ENCODE peak calls at places on chromosomes 3 and 15, in five cellular contexts. R is HCT116; H is IMR-90; E is CD8-positive, alpha-beta T cell; W is PC-9. Z is an unnamed sample.

GRCh38 chr3:10653866-10654611 is 148.7 kb upstream of the ATP2B2 start:
- DNase-seq in R (no peak), H (no peak), E (no peak), W (no peak), Z (no peak)

GRCh38 chr3:79204351-79204750 is 563.4 kb downstream of the ROBO1 start:
- DNase-seq in R (no peak), H (no peak), E (no peak), W (no peak), Z (no peak)

GRCh38 chr3:76470285-76470684 is 569.6 kb upstream of the ROBO2 start:
- DNase-seq in R (no peak), H (peak), E (no peak), W (no peak), Z (no peak)

GRCh38 chr3:52222319-52223221 is 2.9 kb downstream of the TLR9 start:
- DNase-seq in R (no peak), H (no peak), E (no peak), W (no peak), Z (peak)

GRCh38 chr15:25875551-25875950 is 12.4 kb upstream of the ATP10A start:
- DNase-seq in R (no peak), H (no peak), E (no peak), W (no peak), Z (no peak)

GRCh38 chr15:64096486-64097431 is 977 bp downstream of the SNX1 start:
- DNase-seq in R (no peak), H (peak), E (no peak), W (no peak), Z (no peak)

GRCh38 chr3:116442331-116443021 is 2.8 kb downstream of the LSAMP start:
- DNase-seq in R (no peak), H (peak), E (no peak), W (no peak), Z (no peak)

GRCh38 chr15:80036067-80036466 is 23.4 kb upstream of the ZFAND6 start:
- DNase-seq in R (no peak), H (no peak), E (no peak), W (no peak), Z (no peak)

GRCh38 chr3:135629696-135630408 is 335.7 kb upstream of the PPP2R3A start:
- DNase-seq in R (no peak), H (no peak), E (no peak), W (no peak), Z (no peak)

GRCh38 chr3:4834403-4834866 is 144.8 kb upstream of the BHLHE40 start:
- DNase-seq in R (no peak), H (peak), E (peak), W (no peak), Z (no peak)

GRCh38 chr15:101027273-101027901 is 108.2 kb downstream of the LRRK1 start:
- DNase-seq in R (no peak), H (no peak), E (no peak), W (no peak), Z (peak)

GRCh38 chr3:137343283-137343682 is 385.5 kb downstream of the IL20RB start:
- DNase-seq in R (no peak), H (no peak), E (no peak), W (no peak), Z (no peak)

GRCh38 chr3:145094355-145094941 is 1066.5 kb downstream of the PLOD2 start:
- DNase-seq in R (peak), H (peak), E (no peak), W (no peak), Z (no peak)

GRCh38 chr3:81382470-81382869 is 379.0 kb downstream of the GBE1 start:
- DNase-seq in R (no peak), H (no peak), E (no peak), W (no peak), Z (no peak)

GRCh38 chr15:90286678-90287077 is 21.2 kb downstream of the NGRN start:
- DNase-seq in R (no peak), H (peak), E (peak), W (peak), Z (no peak)

GRCh38 chr15:39628821-39629220 is 47.9 kb downstream of the THBS1 start:
- DNase-seq in R (no peak), H (peak), E (no peak), W (no peak), Z (peak)

GRCh38 chr15:39629906-39630305 is 49.0 kb downstream of the THBS1 start:
- DNase-seq in R (no peak), H (no peak), E (no peak), W (no peak), Z (no peak)

GRCh38 chr15:39627456-39628130 is 46.7 kb downstream of the THBS1 start:
- DNase-seq in R (no peak), H (no peak), E (no peak), W (no peak), Z (no peak)

GRCh38 chr15:39629376-39629775 is 48.5 kb downstream of the THBS1 start:
- DNase-seq in R (no peak), H (peak), E (peak), W (no peak), Z (no peak)

DNA sequence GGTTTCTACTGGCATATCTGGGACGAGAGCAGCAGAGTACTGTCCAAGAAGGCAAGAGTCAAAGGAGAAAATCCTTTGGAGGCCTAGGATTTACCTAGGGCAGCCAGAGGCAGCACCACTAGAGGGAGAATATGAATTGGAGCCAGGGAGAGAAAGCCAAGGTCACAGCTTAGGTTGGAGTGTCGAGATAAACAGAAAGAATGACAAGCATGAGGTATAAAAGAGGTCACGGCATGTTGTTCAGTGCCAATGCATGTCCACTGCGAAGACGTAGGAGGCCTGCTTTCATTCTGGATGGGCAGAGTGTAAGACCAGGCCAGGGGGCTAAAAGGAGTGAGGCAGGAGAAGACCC is 47.2 kb downstream of the THBS1 start:
- DNase-seq in R (no peak), H (no peak), E (no peak), W (no peak), Z (no peak)
- TF ChIP-seq CTCF in R (no peak), H (peak), E (no peak), W (no peak), Z (no peak)

GRCh38 chr3:120263792-120264191 is 21.2 kb downstream of the GPR156 start:
- DNase-seq in R (no peak), H (no peak), E (no peak), W (no peak), Z (no peak)

GRCh38 chr3:120265989-120266388 is 19.0 kb downstream of the GPR156 start:
- DNase-seq in R (no peak), H (no peak), E (no peak), W (no peak), Z (no peak)

DNA sequence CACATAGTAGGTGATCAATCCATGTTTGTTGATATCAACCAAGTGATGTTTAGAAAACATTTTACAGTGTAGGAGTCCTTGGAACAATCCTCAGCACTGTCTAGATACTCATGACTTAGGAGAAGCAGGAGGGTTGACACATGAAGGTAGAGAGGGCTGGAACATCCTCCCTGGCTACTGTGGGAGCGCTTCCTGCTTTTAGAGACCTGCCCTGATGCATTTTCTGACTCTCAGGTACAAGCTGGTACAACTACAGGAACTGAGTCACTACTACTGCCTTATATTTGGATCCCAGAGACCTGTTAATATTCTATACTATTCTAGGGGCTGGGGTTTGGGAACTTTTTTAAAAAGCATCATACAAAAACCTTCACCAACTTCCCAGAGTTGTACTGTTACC is 20.1 kb downstream of the GPR156 start:
- DNase-seq in R (no peak), H (no peak), E (no peak), W (no peak), Z (no peak)
- TF ChIP-seq CTCF in R (no peak), H (no peak), E (no peak), W (no peak), Z (no peak)

GRCh38 chr3:23017800-23018199 is 185.3 kb upstream of the UBE2E2 start:
- DNase-seq in R (no peak), H (peak), E (no peak), W (peak), Z (no peak)
- TF ChIP-seq CTCF in R (no peak), H (no peak), E (no peak), W (no peak), Z (no peak)

DNA sequence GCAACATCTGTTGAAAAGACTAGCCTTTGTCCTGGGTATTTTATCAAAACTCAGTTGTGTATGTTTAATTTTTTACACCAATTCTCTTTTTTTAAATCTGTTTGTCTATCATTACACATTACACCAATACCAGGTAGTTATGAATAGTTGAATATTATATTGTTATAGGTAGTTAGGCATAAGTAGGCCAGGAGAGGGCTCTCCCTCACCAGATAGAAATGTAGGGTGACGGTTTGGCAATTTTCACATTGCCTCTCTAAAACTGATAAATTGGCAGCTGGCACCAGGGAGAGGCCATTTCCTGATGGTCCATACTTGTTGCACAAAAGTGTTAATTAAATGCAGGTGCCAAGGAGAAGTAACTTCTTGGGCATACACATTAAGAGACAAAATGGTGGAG is 483.1 kb upstream of the EPHA6 start:
- DNase-seq in R (no peak), H (no peak), E (no peak), W (no peak), Z (no peak)
- TF ChIP-seq CTCF in R (no peak), H (no peak), E (no peak), W (peak), Z (no peak)

DNA sequence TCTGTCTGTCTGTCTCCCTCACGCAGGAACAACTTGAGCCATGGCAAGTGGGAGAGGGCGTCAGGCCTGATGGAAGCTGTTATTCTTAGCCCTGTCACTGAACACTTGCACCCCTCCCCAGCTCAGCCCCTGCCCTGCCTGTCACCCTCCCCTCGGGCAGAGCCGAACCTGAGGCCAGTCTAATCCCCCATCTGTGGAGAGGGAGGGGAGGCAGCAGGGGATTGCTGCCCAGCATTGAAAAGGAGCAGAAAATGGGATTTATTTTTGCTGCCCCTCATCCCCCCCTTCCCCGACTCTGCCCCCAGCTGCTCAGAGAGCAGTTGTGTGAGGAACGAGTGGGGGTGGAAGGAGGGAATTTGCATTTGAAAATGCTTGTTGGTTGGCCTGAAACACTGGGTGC is 71.6 kb downstream of the EPHB3 start:
- DNase-seq in R (no peak), H (no peak), E (no peak), W (no peak), Z (no peak)
- TF ChIP-seq CTCF in R (no peak), H (no peak), E (no peak), W (no peak), Z (no peak)

GRCh38 chr15:33160054-33160453 is 34.5 kb downstream of the FMN1 start:
- DNase-seq in R (no peak), H (no peak), E (no peak), W (no peak), Z (no peak)
- TF ChIP-seq CTCF in R (no peak), H (no peak), E (no peak), W (no peak), Z (no peak)

GRCh38 chr15:37206690-37207089 is 106.3 kb upstream of the MEIS2 start:
- DNase-seq in R (no peak), H (no peak), E (no peak), W (no peak), Z (no peak)
- TF ChIP-seq CTCF in R (no peak), H (no peak), E (no peak), W (no peak), Z (no peak)

Z was measured in dorsolateral prefrontal cortex.